ENCODE peak calls at places on chromosome 5, in seven cellular contexts. L is A673, X is adipocyte, O is esophagus squamous epithelium, K is lower lobe of right lung, I is mammary epithelial cell, G is AG04450. S is an unnamed sample.

GRCh38 chr5:55626805-55627204 is 85.3 kb downstream of the SLC38A9 start:
- DNase-seq in L (peak; percentile 56), X (peak; percentile 18), O (no peak), K (no peak), I (no peak), G (no peak), S (no peak)

GRCh38 chr5:135851186-135851906 is 16.9 kb downstream of the SLC25A48 start:
- DNase-seq in L (no peak), X (no peak), O (no peak), K (no peak), I (no peak), G (no peak), S (no peak)

GRCh38 chr5:7886849-7887460 is 18.0 kb downstream of the MTRR start:
- DNase-seq in L (peak; percentile 70), X (peak; percentile 81), O (no peak), K (no peak), I (peak; percentile 20), G (no peak), S (no peak)

GRCh38 chr5:42944989-42945388 is 95.1 kb downstream of the ANXA2R start:
- DNase-seq in L (peak; percentile 57), X (peak; percentile 64), O (no peak), K (no peak), I (peak; percentile 77), G (peak; percentile 76), S (no peak)

GRCh38 chr5:169641253-169641652 is 4.2 kb downstream of the DOCK2 start:
- DNase-seq in L (no peak), X (peak; percentile 48), O (no peak), K (no peak), I (peak; percentile 59), G (no peak), S (no peak)

GRCh38 chr5:172285226-172286143 is 1.9 kb upstream of the UBTD2 start:
- DNase-seq in L (no peak), X (peak; percentile 17), O (no peak), K (no peak), I (no peak), G (no peak), S (no peak)

GRCh38 chr5:57692582-57693487 is 210.2 kb upstream of the ACTBL2 start:
- DNase-seq in L (peak; percentile 39), X (peak; percentile 90), O (no peak), K (peak; percentile 45), I (peak; percentile 98), G (peak; percentile 51), S (peak; percentile 93)

GRCh38 chr5:167105951-167106350 is 1185.5 kb upstream of the WWC1 start:
- DNase-seq in L (peak; percentile 14), X (no peak), O (no peak), K (no peak), I (no peak), G (no peak), S (no peak)

GRCh38 chr5:132001647-132002561 is 9.6 kb downstream of the ACSL6 start:
- DNase-seq in L (no peak), X (peak; percentile 21), O (no peak), K (peak; percentile 28), I (peak; percentile 23), G (no peak), S (peak; percentile 90)

GRCh38 chr5:84642795-84643194 is 258.1 kb upstream of the EDIL3 start:
- DNase-seq in L (no peak), X (peak; percentile 22), O (no peak), K (no peak), I (peak; percentile 37), G (peak; percentile 36), S (no peak)

GRCh38 chr5:5881294-5881693 is 458.8 kb downstream of the ICE1 start:
- DNase-seq in L (no peak), X (no peak), O (no peak), K (no peak), I (no peak), G (no peak), S (no peak)

GRCh38 chr5:140251527-140251973 is 51.4 kb downstream of the PFDN1 start:
- DNase-seq in L (peak; percentile 91), X (peak; percentile 72), O (no peak), K (no peak), I (peak; percentile 89), G (no peak), S (no peak)

GRCh38 chr5:167608708-167609272 is 682.7 kb upstream of the WWC1 start:
- DNase-seq in L (no peak), X (no peak), O (no peak), K (no peak), I (peak; percentile 78), G (no peak), S (no peak)

GRCh38 chr5:123951204-123951977 is 439.4 kb downstream of the CSNK1G3 start:
- DNase-seq in L (no peak), X (peak; percentile 95), O (no peak), K (no peak), I (peak; percentile 95), G (peak; percentile 86), S (no peak)

GRCh38 chr5:34685485-34686197 is 29.5 kb downstream of the RAI14 start:
- DNase-seq in L (peak; percentile 46), X (peak; percentile 76), O (no peak), K (no peak), I (peak; percentile 70), G (no peak), S (no peak)

GRCh38 chr5:107135391-107135790 is 535.3 kb downstream of the EFNA5 start:
- DNase-seq in L (no peak), X (peak; percentile 48), O (no peak), K (no peak), I (peak; percentile 19), G (peak; percentile 11), S (no peak)

GRCh38 chr5:129135633-129136032 is 41.1 kb downstream of the ISOC1 start:
- DNase-seq in L (no peak), X (no peak), O (no peak), K (no peak), I (no peak), G (no peak), S (no peak)

GRCh38 chr5:10594591-10595210 is 30.8 kb downstream of the ANKRD33B start:
- DNase-seq in L (no peak), X (no peak), O (no peak), K (no peak), I (no peak), G (no peak), S (peak; percentile 27)

GRCh38 chr5:61048534-61048933 is 103.5 kb downstream of the NDUFAF2 start:
- DNase-seq in L (no peak), X (peak; percentile 48), O (no peak), K (no peak), I (peak; percentile 89), G (peak; percentile 48), S (no peak)

GRCh38 chr5:30040483-30041116 is 1152.9 kb upstream of the CDH6 start:
- DNase-seq in L (peak; percentile 90), X (peak; percentile 60), O (no peak), K (no peak), I (no peak), G (no peak), S (peak; percentile 31)

GRCh38 chr5:125205604-125206221 is 459.3 kb upstream of the ZNF608 start:
- DNase-seq in L (no peak), X (no peak), O (no peak), K (no peak), I (no peak), G (no peak), S (no peak)

GRCh38 chr5:170917113-170917512 is 55.3 kb downstream of the RANBP17 start:
- DNase-seq in L (no peak), X (peak; percentile 69), O (no peak), K (no peak), I (no peak), G (no peak), S (no peak)

GRCh38 chr5:150117945-150118560 is 31.7 kb upstream of the CSF1R start:
- DNase-seq in L (no peak), X (no peak), O (no peak), K (no peak), I (no peak), G (no peak), S (peak; percentile 44)

GRCh38 chr5:43638556-43638955 is 35.6 kb downstream of the NNT start:
- DNase-seq in L (no peak), X (peak; percentile 45), O (no peak), K (no peak), I (peak; percentile 12), G (no peak), S (no peak)

GRCh38 chr5:118561235-118561634 is 427.1 kb downstream of the DTWD2 start:
- DNase-seq in L (no peak), X (no peak), O (no peak), K (no peak), I (no peak), G (no peak), S (no peak)

GRCh38 chr5:138466058-138466899 is 1.0 kb downstream of the EGR1 start:
- DNase-seq in L (peak; percentile 61), X (peak; percentile 50), O (no peak), K (peak; percentile 49), I (no peak), G (peak; percentile 43), S (peak; percentile 46)

DNA sequence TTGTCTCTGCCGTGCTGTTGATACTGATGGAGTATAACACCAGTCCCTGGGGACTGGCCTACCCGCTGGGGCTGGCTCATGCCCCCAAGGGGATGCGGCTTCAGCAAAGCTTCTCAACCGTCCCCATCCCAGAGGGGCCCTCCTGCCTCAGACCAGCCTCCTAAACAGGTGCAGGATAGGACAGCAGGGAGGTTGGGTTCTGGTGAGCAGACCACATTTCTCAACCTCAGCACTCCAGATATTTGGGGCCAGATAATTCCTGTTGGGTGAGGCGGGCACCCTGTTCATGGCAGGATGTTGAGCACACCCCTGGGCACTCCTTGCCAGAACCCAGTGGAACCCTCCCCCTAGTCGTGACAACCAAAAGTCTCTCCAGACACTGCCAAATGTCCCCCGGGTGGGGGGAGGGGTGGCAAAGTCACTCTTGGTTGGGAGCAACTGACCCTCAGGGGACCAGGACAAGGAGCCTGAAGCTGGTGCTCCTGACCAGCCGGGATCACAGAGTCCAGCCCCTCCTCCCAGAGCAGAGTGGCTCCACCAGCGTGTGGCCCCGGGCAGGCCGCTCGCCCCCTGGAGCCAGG is 107.8 kb downstream of the ZNF354C start:
- DNase-seq in L (no peak), X (no peak), O (no peak), K (peak; percentile 20), I (no peak), G (no peak), S (no peak)
- H3K27me3 ChIP-seq in L (no peaks in the 10 kb centered on the region), X (no peaks in the 10 kb centered on the region), O (no peaks in the 10 kb centered on the region), K (peaks cover 9% of the 10 kb centered on the region), I (no peaks in the 10 kb centered on the region), G (no peaks in the 10 kb centered on the region), S (no peaks in the 10 kb centered on the region)

DNA sequence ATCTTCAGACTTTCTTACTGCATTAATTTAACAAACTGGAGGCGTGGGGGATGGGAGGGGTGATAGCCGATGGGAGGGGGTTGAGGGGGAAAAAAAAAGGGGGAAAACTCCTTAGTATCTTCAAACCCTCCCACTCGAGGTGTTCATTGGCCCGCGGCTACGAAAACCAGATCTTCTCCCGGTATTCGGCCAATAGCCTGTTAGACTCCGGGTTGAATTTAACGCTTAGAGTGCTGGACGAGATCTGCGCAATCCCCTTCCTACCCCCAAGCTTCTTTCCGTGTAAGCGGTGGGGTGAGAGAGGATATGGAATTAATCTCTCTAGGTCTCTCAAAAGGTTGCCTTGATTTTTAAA is 722 bp upstream of the GLRA1 start:
- DNase-seq in L (no peak), X (no peak), O (no peak), K (no peak), I (no peak), G (no peak), S (no peak)
- H3K27me3 ChIP-seq in L (peaks cover 45% of the 10 kb centered on the region), X (peaks cover 8% of the 10 kb centered on the region), O (no peaks in the 10 kb centered on the region), K (peaks cover 22% of the 10 kb centered on the region), I (no peaks in the 10 kb centered on the region), G (no peaks in the 10 kb centered on the region), S (peaks cover 6% of the 10 kb centered on the region)

GRCh38 chr5:176675676-176676360 is 28.5 kb downstream of the TSPAN17 start:
- DNase-seq in L (peak; percentile 50), X (peak; percentile 16), O (no peak), K (no peak), I (no peak), G (no peak), S (no peak)
- H3K27me3 ChIP-seq in L (no peaks in the 10 kb centered on the region), X (peaks cover 43% of the 10 kb centered on the region), O (no peaks in the 10 kb centered on the region), K (peaks cover 53% of the 10 kb centered on the region), I (peaks cover 10% of the 10 kb centered on the region), G (peaks cover 42% of the 10 kb centered on the region), S (peaks cover 19% of the 10 kb centered on the region)

GRCh38 chr5:38237681-38238080 is 20.7 kb upstream of the EGFLAM start:
- DNase-seq in L (no peak), X (no peak), O (no peak), K (no peak), I (no peak), G (no peak), S (no peak)
- H3K27me3 ChIP-seq in L (no peaks in the 10 kb centered on the region), X (peaks cover 11% of the 10 kb centered on the region), O (no peaks in the 10 kb centered on the region), K (no peaks in the 10 kb centered on the region), I (peaks cover 4% of the 10 kb centered on the region), G (peaks cover 7% of the 10 kb centered on the region), S (no peaks in the 10 kb centered on the region)

S was measured in adrenal gland.